ENCODE peak calls at places on chromosome 10, in four cellular contexts. Q is cardiac muscle cell, X is Calu3, H is K562. E is an unnamed sample.

GRCh38 chr10:13113544-13113943 is 13.6 kb downstream of the OPTN start:
- DNase-seq in X (no peak), H (no peak), Q (no peak), E (no peak)

GRCh38 chr10:27658788-27659187 is 86.8 kb downstream of the MKX start:
- DNase-seq in X (no peak), H (no peak), Q (no peak), E (no peak)

GRCh38 chr10:11298116-11298515 is 280.4 kb downstream of the CELF2 start:
- DNase-seq in H (no peak), Q (no peak), X (no peak), E (no peak)

GRCh38 chr10:49502358-49502757 is 36.6 kb downstream of the ERCC6 start:
- DNase-seq in Q (no peak), H (no peak), X (no peak), E (no peak)

GRCh38 chr10:46522295-46523118 is 34.0 kb downstream of the GPRIN2 start:
- DNase-seq in X (no peak), Q (no peak), H (no peak), E (no peak)

GRCh38 chr10:6838118-6838517 is 258.0 kb upstream of the PRKCQ start:
- DNase-seq in X (peak), Q (no peak), H (no peak), E (peak)

GRCh38 chr10:69352569-69353264 is 64.0 kb downstream of the TACR2 start:
- DNase-seq in Q (no peak), X (no peak), H (no peak), E (no peak)

GRCh38 chr10:78475501-78475900 is 441.8 kb downstream of the RPS24 start:
- DNase-seq in H (no peak), Q (no peak), X (no peak), E (no peak)

GRCh38 chr10:25797888-25798429 is 136.1 kb upstream of the MYO3A start:
- DNase-seq in H (no peak), X (no peak), Q (no peak), E (no peak)

GRCh38 chr10:118031351-118032075 is 15.2 kb downstream of the RAB11FIP2 start:
- DNase-seq in H (no peak), X (no peak), Q (no peak), E (no peak)